ENCODE peak calls at places on chromosome 18, in five cellular contexts. One of them, this sample, is unnamed.

GRCh38 chr18:25233582-25234362 is 118.2 kb downstream of the ZNF521 start:
- DNase-seq in glutamatergic neuron: no peak
- DNase-seq in cardiac muscle cell: peak; percentile 77
- DNase-seq in CD4-positive, alpha-beta T cell: no peak
- DNase-seq in HFFc6: peak; percentile 20
- DNase-seq in this sample: no peak

GRCh38 chr18:53785811-53786210 is 438.7 kb downstream of the MBD2 start:
- DNase-seq in glutamatergic neuron: no peak
- DNase-seq in cardiac muscle cell: no peak
- DNase-seq in CD4-positive, alpha-beta T cell: no peak
- DNase-seq in HFFc6: no peak
- DNase-seq in this sample: no peak

GRCh38 chr18:57716550-57716949 is 86.6 kb downstream of the ATP8B1 start:
- DNase-seq in glutamatergic neuron: no peak
- DNase-seq in cardiac muscle cell: no peak
- DNase-seq in CD4-positive, alpha-beta T cell: no peak
- DNase-seq in HFFc6: no peak
- DNase-seq in this sample: no peak

GRCh38 chr18:3395466-3395865 is 54.5 kb upstream of the TGIF1 start:
- DNase-seq in glutamatergic neuron: no peak
- DNase-seq in cardiac muscle cell: no peak
- DNase-seq in CD4-positive, alpha-beta T cell: no peak
- DNase-seq in HFFc6: no peak
- DNase-seq in this sample: no peak

GRCh38 chr18:76977108-76977621 is 154.8 kb downstream of the ZNF236 start:
- DNase-seq in glutamatergic neuron: no peak
- DNase-seq in cardiac muscle cell: no peak
- DNase-seq in CD4-positive, alpha-beta T cell: no peak
- DNase-seq in HFFc6: no peak
- DNase-seq in this sample: no peak

GRCh38 chr18:79637181-79637920 is 42.3 kb upstream of the CTDP1 start:
- DNase-seq in glutamatergic neuron: no peak
- DNase-seq in cardiac muscle cell: no peak
- DNase-seq in CD4-positive, alpha-beta T cell: no peak
- DNase-seq in HFFc6: no peak
- DNase-seq in this sample: no peak

GRCh38 chr18:76459687-76460350 is 35.2 kb downstream of the ZNF516 start:
- DNase-seq in glutamatergic neuron: no peak
- DNase-seq in cardiac muscle cell: peak; percentile 99
- DNase-seq in CD4-positive, alpha-beta T cell: no peak
- DNase-seq in HFFc6: peak; percentile 100
- DNase-seq in this sample: no peak

GRCh38 chr18:48580782-48581181 is 42.0 kb downstream of the CTIF start:
- DNase-seq in glutamatergic neuron: no peak
- DNase-seq in cardiac muscle cell: no peak
- DNase-seq in CD4-positive, alpha-beta T cell: no peak
- DNase-seq in HFFc6: no peak
- DNase-seq in this sample: no peak

GRCh38 chr18:54416459-54416858 is 58.8 kb downstream of the C18orf54 start:
- DNase-seq in glutamatergic neuron: no peak
- DNase-seq in cardiac muscle cell: peak; percentile 80
- DNase-seq in CD4-positive, alpha-beta T cell: no peak
- DNase-seq in HFFc6: peak; percentile 86
- DNase-seq in this sample: no peak

GRCh38 chr18:3411854-3412268 is 38.1 kb upstream of the TGIF1 start:
- DNase-seq in glutamatergic neuron: no peak
- DNase-seq in cardiac muscle cell: peak; percentile 46
- DNase-seq in CD4-positive, alpha-beta T cell: no peak
- DNase-seq in HFFc6: no peak
- DNase-seq in this sample: no peak

GRCh38 chr18:3218817-3219216 is 951 bp downstream of the MYOM1 start:
- DNase-seq in glutamatergic neuron: no peak
- DNase-seq in cardiac muscle cell: no peak
- DNase-seq in CD4-positive, alpha-beta T cell: no peak
- DNase-seq in HFFc6: no peak
- DNase-seq in this sample: no peak

GRCh38 chr18:9237982-9238381 is 96.6 kb upstream of the TWSG1 start:
- DNase-seq in glutamatergic neuron: no peak
- DNase-seq in cardiac muscle cell: no peak
- DNase-seq in CD4-positive, alpha-beta T cell: no peak
- DNase-seq in HFFc6: no peak
- DNase-seq in this sample: no peak

GRCh38 chr18:77206676-77207370 is 42.8 kb upstream of the GALR1 start:
- DNase-seq in glutamatergic neuron: no peak
- DNase-seq in cardiac muscle cell: peak; percentile 87
- DNase-seq in CD4-positive, alpha-beta T cell: no peak
- DNase-seq in HFFc6: peak; percentile 19
- DNase-seq in this sample: no peak

GRCh38 chr18:26227051-26227672 is 917 bp downstream of the TAF4B start:
- DNase-seq in glutamatergic neuron: no peak
- DNase-seq in cardiac muscle cell: peak; percentile 14
- DNase-seq in CD4-positive, alpha-beta T cell: no peak
- DNase-seq in HFFc6: no peak
- DNase-seq in this sample: no peak

GRCh38 chr18:48831113-48831759 is 119.5 kb downstream of the SMAD7 start:
- DNase-seq in glutamatergic neuron: peak; percentile 5
- DNase-seq in cardiac muscle cell: no peak
- DNase-seq in CD4-positive, alpha-beta T cell: no peak
- DNase-seq in HFFc6: no peak
- DNase-seq in this sample: no peak

GRCh38 chr18:31651369-31651768 is 33.0 kb downstream of the B4GALT6 start:
- DNase-seq in glutamatergic neuron: no peak
- DNase-seq in cardiac muscle cell: no peak
- DNase-seq in CD4-positive, alpha-beta T cell: no peak
- DNase-seq in HFFc6: no peak
- DNase-seq in this sample: no peak

GRCh38 chr18:24427484-24427883 is 1.0 kb downstream of the IMPACT start:
- DNase-seq in glutamatergic neuron: no peak
- DNase-seq in cardiac muscle cell: peak; percentile 33
- DNase-seq in CD4-positive, alpha-beta T cell: no peak
- DNase-seq in HFFc6: no peak
- DNase-seq in this sample: no peak

GRCh38 chr18:32956591-32957310 is 183.9 kb upstream of the KLHL14 start:
- DNase-seq in glutamatergic neuron: no peak
- DNase-seq in cardiac muscle cell: peak; percentile 73
- DNase-seq in CD4-positive, alpha-beta T cell: no peak
- DNase-seq in HFFc6: no peak
- DNase-seq in this sample: no peak
- TF ChIP-seq CTCF in glutamatergic neuron: no peak
- TF ChIP-seq CTCF in cardiac muscle cell: peak; percentile 37
- TF ChIP-seq CTCF in CD4-positive, alpha-beta T cell: no peak
- TF ChIP-seq CTCF in HFFc6: no peak
- TF ChIP-seq CTCF in this sample: no peak

DNA sequence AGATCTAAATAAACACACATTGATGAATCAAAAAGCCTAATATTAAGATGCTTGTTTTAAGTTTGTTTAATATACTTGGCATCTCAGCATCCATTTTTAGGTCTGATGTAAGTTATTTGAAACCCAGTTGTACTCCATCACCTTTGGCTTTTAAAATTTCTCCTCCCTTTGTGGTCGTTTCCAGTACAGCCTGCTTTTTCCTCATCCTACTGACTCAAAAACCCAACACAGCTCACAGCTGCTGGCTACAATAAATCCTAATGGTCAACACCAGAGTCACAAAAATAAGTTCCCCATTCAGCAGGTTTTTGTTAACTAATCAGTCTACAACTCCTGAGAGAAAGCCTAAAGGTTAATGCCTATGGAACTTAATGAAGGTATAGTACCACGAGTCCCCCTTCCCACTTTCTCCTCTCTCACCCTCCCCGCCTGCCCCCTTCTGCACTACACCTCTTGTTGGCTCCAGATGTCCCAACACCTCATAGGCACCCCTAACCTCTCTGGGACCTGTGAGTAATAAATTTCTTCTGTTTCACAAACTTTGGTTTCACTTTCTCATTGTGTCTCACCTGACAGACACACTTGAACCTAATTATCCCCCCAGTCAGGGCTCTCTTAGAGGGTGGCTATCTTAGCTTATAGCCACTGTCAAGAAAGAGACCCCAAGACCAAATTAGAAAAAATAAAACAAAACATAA is 148.6 kb downstream of the GALNT1 start:
- DNase-seq in glutamatergic neuron: no peak
- DNase-seq in cardiac muscle cell: no peak
- DNase-seq in CD4-positive, alpha-beta T cell: no peak
- DNase-seq in HFFc6: no peak
- DNase-seq in this sample: no peak
- TF ChIP-seq CTCF in glutamatergic neuron: no peak
- TF ChIP-seq CTCF in cardiac muscle cell: no peak
- TF ChIP-seq CTCF in CD4-positive, alpha-beta T cell: no peak
- TF ChIP-seq CTCF in HFFc6: no peak
- TF ChIP-seq CTCF in this sample: no peak

GRCh38 chr18:23136326-23137092 is 1.2 kb downstream of the CABLES1 start:
- DNase-seq in glutamatergic neuron: peak; percentile 35
- DNase-seq in cardiac muscle cell: peak; percentile 42
- DNase-seq in CD4-positive, alpha-beta T cell: no peak
- DNase-seq in HFFc6: no peak
- DNase-seq in this sample: peak; percentile 48
- TF ChIP-seq CTCF in glutamatergic neuron: no peak
- TF ChIP-seq CTCF in cardiac muscle cell: no peak
- TF ChIP-seq CTCF in CD4-positive, alpha-beta T cell: no peak
- TF ChIP-seq CTCF in HFFc6: no peak
- TF ChIP-seq CTCF in this sample: no peak

GRCh38 chr18:64318547-64318946 is 169.7 kb upstream of the LINC00305 start:
- DNase-seq in glutamatergic neuron: no peak
- DNase-seq in cardiac muscle cell: no peak
- DNase-seq in CD4-positive, alpha-beta T cell: no peak
- DNase-seq in HFFc6: no peak
- DNase-seq in this sample: no peak
- TF ChIP-seq CTCF in glutamatergic neuron: no peak
- TF ChIP-seq CTCF in cardiac muscle cell: no peak
- TF ChIP-seq CTCF in CD4-positive, alpha-beta T cell: no peak
- TF ChIP-seq CTCF in HFFc6: no peak
- TF ChIP-seq CTCF in this sample: no peak

GRCh38 chr18:35993013-35993412 is 20.5 kb downstream of the RMP24 start:
- DNase-seq in glutamatergic neuron: no peak
- DNase-seq in cardiac muscle cell: no peak
- DNase-seq in CD4-positive, alpha-beta T cell: no peak
- DNase-seq in HFFc6: no peak
- DNase-seq in this sample: no peak

GRCh38 chr18:35999925-36000324 is 27.4 kb downstream of the RMP24 start:
- DNase-seq in glutamatergic neuron: no peak
- DNase-seq in cardiac muscle cell: no peak
- DNase-seq in CD4-positive, alpha-beta T cell: no peak
- DNase-seq in HFFc6: no peak
- DNase-seq in this sample: no peak

GRCh38 chr18:35998967-35999366 is 26.5 kb downstream of the RMP24 start:
- DNase-seq in glutamatergic neuron: no peak
- DNase-seq in cardiac muscle cell: peak; percentile 21
- DNase-seq in CD4-positive, alpha-beta T cell: no peak
- DNase-seq in HFFc6: no peak
- DNase-seq in this sample: no peak
- TF ChIP-seq CTCF in glutamatergic neuron: peak; percentile 64
- TF ChIP-seq CTCF in cardiac muscle cell: peak; percentile 32
- TF ChIP-seq CTCF in CD4-positive, alpha-beta T cell: no peak
- TF ChIP-seq CTCF in HFFc6: peak; percentile 74
- TF ChIP-seq CTCF in this sample: peak; percentile 68

DNA sequence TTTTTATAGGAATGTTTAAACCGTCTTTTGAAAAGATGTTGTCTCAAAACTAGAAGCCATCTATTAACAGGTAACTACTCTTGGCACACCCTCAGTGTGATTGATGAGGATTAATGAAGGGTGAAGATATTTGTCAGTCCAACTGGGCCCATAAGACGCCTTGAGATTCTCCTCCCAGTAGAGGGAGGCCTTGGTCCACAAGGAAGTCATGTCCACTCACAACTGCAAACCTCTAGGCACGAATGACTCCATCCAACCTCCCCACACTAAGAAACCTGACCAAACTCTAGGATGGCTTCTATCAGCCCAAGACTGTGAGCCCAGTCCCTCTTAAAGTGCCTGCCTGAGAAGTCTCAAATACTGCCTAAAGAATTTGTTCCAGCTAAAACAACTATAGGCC is 19.2 kb upstream of the GRP start:
- DNase-seq in glutamatergic neuron: no peak
- DNase-seq in cardiac muscle cell: no peak
- DNase-seq in CD4-positive, alpha-beta T cell: no peak
- DNase-seq in HFFc6: peak; percentile 32
- DNase-seq in this sample: no peak
- TF ChIP-seq CTCF in glutamatergic neuron: no peak
- TF ChIP-seq CTCF in cardiac muscle cell: no peak
- TF ChIP-seq CTCF in CD4-positive, alpha-beta T cell: no peak
- TF ChIP-seq CTCF in HFFc6: peak; percentile 69
- TF ChIP-seq CTCF in this sample: no peak

GRCh38 chr18:55577812-55578539 is 10.0 kb downstream of the TCF4 start:
- DNase-seq in glutamatergic neuron: no peak
- DNase-seq in cardiac muscle cell: no peak
- DNase-seq in CD4-positive, alpha-beta T cell: no peak
- DNase-seq in HFFc6: no peak
- DNase-seq in this sample: no peak
- TF ChIP-seq CTCF in glutamatergic neuron: no peak
- TF ChIP-seq CTCF in cardiac muscle cell: no peak
- TF ChIP-seq CTCF in CD4-positive, alpha-beta T cell: no peak
- TF ChIP-seq CTCF in HFFc6: peak; percentile 45
- TF ChIP-seq CTCF in this sample: no peak

GRCh38 chr18:37266290-37266689 is 299.3 kb downstream of the CELF4 start:
- DNase-seq in glutamatergic neuron: peak; percentile 71
- DNase-seq in cardiac muscle cell: no peak
- DNase-seq in CD4-positive, alpha-beta T cell: no peak
- DNase-seq in HFFc6: no peak
- DNase-seq in this sample: no peak
- TF ChIP-seq CTCF in glutamatergic neuron: peak; percentile 56
- TF ChIP-seq CTCF in cardiac muscle cell: no peak
- TF ChIP-seq CTCF in CD4-positive, alpha-beta T cell: no peak
- TF ChIP-seq CTCF in HFFc6: peak; percentile 23
- TF ChIP-seq CTCF in this sample: no peak

DNA sequence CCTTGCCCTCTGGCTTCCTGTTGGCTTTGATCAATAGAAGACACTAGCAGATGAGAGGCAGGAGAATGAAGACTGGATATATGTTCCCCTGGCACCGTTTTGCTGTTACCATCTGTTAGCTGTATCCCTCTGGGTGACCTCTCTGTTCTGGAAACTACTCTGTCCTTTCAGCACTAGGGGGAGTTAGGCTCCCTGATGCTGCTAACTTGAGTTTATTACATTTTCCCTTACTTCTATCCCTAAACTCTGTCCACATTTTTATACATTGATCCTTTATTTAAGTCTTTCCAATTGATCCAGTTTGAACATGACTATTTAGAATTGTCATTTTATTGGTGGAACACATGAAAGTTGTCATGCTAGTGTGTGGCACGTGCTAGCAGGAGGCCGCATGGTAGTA is 1014.3 kb upstream of the CDH2 start:
- DNase-seq in glutamatergic neuron: peak; percentile 29
- DNase-seq in cardiac muscle cell: peak; percentile 51
- DNase-seq in CD4-positive, alpha-beta T cell: no peak
- DNase-seq in HFFc6: peak; percentile 27
- DNase-seq in this sample: no peak
- TF ChIP-seq CTCF in glutamatergic neuron: peak; percentile 53
- TF ChIP-seq CTCF in cardiac muscle cell: peak; percentile 57
- TF ChIP-seq CTCF in CD4-positive, alpha-beta T cell: no peak
- TF ChIP-seq CTCF in HFFc6: peak; percentile 75
- TF ChIP-seq CTCF in this sample: no peak

GRCh38 chr18:11761553-11761952 is 72.5 kb downstream of the GNAL start:
- DNase-seq in glutamatergic neuron: no peak
- DNase-seq in cardiac muscle cell: no peak
- DNase-seq in CD4-positive, alpha-beta T cell: no peak
- DNase-seq in HFFc6: no peak
- DNase-seq in this sample: no peak
- TF ChIP-seq CTCF in glutamatergic neuron: peak; percentile 62
- TF ChIP-seq CTCF in cardiac muscle cell: no peak
- TF ChIP-seq CTCF in CD4-positive, alpha-beta T cell: no peak
- TF ChIP-seq CTCF in HFFc6: peak; percentile 56
- TF ChIP-seq CTCF in this sample: peak; percentile 57